ENCODE peak calls at places on chromosomes 12 and 14, in nine cellular contexts. R is NCI-H1436, Z is T-helper 9 cell, N is substantia nigra, O is cerebellum, B is T follicular helper cell, W is MM.1S, Y is pons, T is T-helper 1 cell. D is an unnamed sample.

GRCh38 chr12:25102402-25102801 is 92.6 kb downstream of the DNAI7 start:
- DNase-seq in Y (no peak), T (no peak), R (no peak), B (no peak), W (no peak), O (no peak), Z (no peak), N (no peak), D (no peak)

GRCh38 chr12:75438052-75438754 is 42.4 kb upstream of the GLIPR1 start:
- DNase-seq in N (no peak), Z (peak), T (peak), O (no peak), R (no peak), W (no peak), Y (no peak), B (no peak), D (no peak)

GRCh38 chr12:76455582-76456345 is 103.8 kb downstream of the OSBPL8 start:
- DNase-seq in W (peak), T (peak), R (peak), B (no peak), O (peak), Y (peak), N (no peak), Z (no peak), D (peak)

GRCh38 chr14:61196792-61197191 is 84.3 kb downstream of the TMEM30B start:
- DNase-seq in O (no peak), B (no peak), Z (no peak), W (no peak), R (no peak), N (no peak), T (no peak), Y (no peak), D (no peak)

GRCh38 chr12:75974323-75975273 is 57.0 kb downstream of the PHLDA1 start:
- DNase-seq in N (no peak), T (no peak), O (no peak), W (no peak), Y (peak), Z (no peak), B (no peak), R (no peak), D (no peak)

GRCh38 chr12:94173660-94174265 is 25.4 kb downstream of the PLXNC1 start:
- DNase-seq in Z (no peak), O (no peak), R (no peak), W (peak), N (no peak), B (no peak), Y (no peak), T (no peak), D (no peak)

GRCh38 chr12:132277961-132278360 is 51.4 kb downstream of the GALNT9 start:
- DNase-seq in O (no peak), Y (no peak), T (no peak), B (no peak), W (no peak), Z (no peak), R (no peak), N (no peak), D (no peak)

GRCh38 chr12:97292588-97292987 is 170.0 kb upstream of the RMST start:
- DNase-seq in B (no peak), W (no peak), Z (no peak), T (no peak), Y (no peak), O (no peak), N (no peak), R (no peak), D (no peak)

GRCh38 chr12:3241621-3242020 is 164.4 kb downstream of the TSPAN9 start:
- DNase-seq in N (no peak), T (no peak), B (no peak), Y (no peak), O (no peak), Z (no peak), R (no peak), W (no peak), D (no peak)

GRCh38 chr14:104794099-104794498 is 1.4 kb downstream of the AKT1 start:
- DNase-seq in O (peak), R (no peak), B (no peak), N (no peak), T (peak), W (no peak), Z (no peak), Y (no peak), D (no peak)

GRCh38 chr12:117472983-117473382 is 111.6 kb upstream of the NOS1 start:
- DNase-seq in Y (no peak), O (no peak), R (no peak), W (no peak), T (no peak), N (no peak), B (no peak), Z (no peak), D (no peak)

GRCh38 chr12:13436696-13437391 is 240.3 kb downstream of the EMP1 start:
- DNase-seq in O (no peak), T (no peak), Y (no peak), W (no peak), Z (no peak), N (no peak), R (no peak), B (no peak), D (no peak)